ENCODE peak calls at places on chromosomes 2 and 18, in seven cellular contexts. One of them, this sample, is unnamed.

GRCh38 chr2:71250945-71251344 is 24.0 kb upstream of the PAIP2B start:
- DNase-seq in cardiac fibroblast: no peak
- DNase-seq in mesothelial cell of epicardium: no peak
- DNase-seq in GM10248: no peak
- DNase-seq in IMR-90: no peak
- DNase-seq in fibroblast of the aortic adventitia: no peak
- DNase-seq in upper lobe of right lung: no peak
- DNase-seq in this sample: no peak

GRCh38 chr2:173806761-173807160 is 158.4 kb downstream of the SP3 start:
- DNase-seq in cardiac fibroblast: peak
- DNase-seq in mesothelial cell of epicardium: no peak
- DNase-seq in GM10248: no peak
- DNase-seq in IMR-90: peak
- DNase-seq in fibroblast of the aortic adventitia: no peak
- DNase-seq in upper lobe of right lung: no peak
- DNase-seq in this sample: no peak

GRCh38 chr18:59744271-59744721 is 47.1 kb upstream of the CCBE1 start:
- DNase-seq in cardiac fibroblast: peak
- DNase-seq in mesothelial cell of epicardium: no peak
- DNase-seq in GM10248: no peak
- DNase-seq in IMR-90: peak
- DNase-seq in fibroblast of the aortic adventitia: peak
- DNase-seq in upper lobe of right lung: no peak
- DNase-seq in this sample: no peak

GRCh38 chr2:80020061-80020460 is 284.5 kb downstream of the LRRTM1 start:
- DNase-seq in cardiac fibroblast: no peak
- DNase-seq in mesothelial cell of epicardium: no peak
- DNase-seq in GM10248: no peak
- DNase-seq in IMR-90: peak
- DNase-seq in fibroblast of the aortic adventitia: no peak
- DNase-seq in upper lobe of right lung: no peak
- DNase-seq in this sample: no peak

GRCh38 chr2:133270550-133270949 is 297.7 kb downstream of the NCKAP5 start:
- DNase-seq in cardiac fibroblast: no peak
- DNase-seq in mesothelial cell of epicardium: no peak
- DNase-seq in GM10248: no peak
- DNase-seq in IMR-90: no peak
- DNase-seq in fibroblast of the aortic adventitia: no peak
- DNase-seq in upper lobe of right lung: no peak
- DNase-seq in this sample: no peak

GRCh38 chr2:175595139-175595538 is 406.9 kb downstream of the LNPK start:
- DNase-seq in cardiac fibroblast: no peak
- DNase-seq in mesothelial cell of epicardium: no peak
- DNase-seq in GM10248: no peak
- DNase-seq in IMR-90: no peak
- DNase-seq in fibroblast of the aortic adventitia: no peak
- DNase-seq in upper lobe of right lung: no peak
- DNase-seq in this sample: no peak

GRCh38 chr2:188676012-188676405 is 298.2 kb upstream of the COL3A1 start:
- DNase-seq in cardiac fibroblast: peak
- DNase-seq in mesothelial cell of epicardium: no peak
- DNase-seq in GM10248: no peak
- DNase-seq in IMR-90: peak
- DNase-seq in fibroblast of the aortic adventitia: peak
- DNase-seq in upper lobe of right lung: no peak
- DNase-seq in this sample: no peak

GRCh38 chr2:217691516-217691915 is 311.3 kb downstream of the TNS1 start:
- DNase-seq in cardiac fibroblast: no peak
- DNase-seq in mesothelial cell of epicardium: no peak
- DNase-seq in GM10248: no peak
- DNase-seq in IMR-90: no peak
- DNase-seq in fibroblast of the aortic adventitia: no peak
- DNase-seq in upper lobe of right lung: no peak
- DNase-seq in this sample: no peak

GRCh38 chr2:54384301-54385035 is 71.7 kb upstream of the SPTBN1 start:
- DNase-seq in cardiac fibroblast: no peak
- DNase-seq in mesothelial cell of epicardium: no peak
- DNase-seq in GM10248: no peak
- DNase-seq in IMR-90: no peak
- DNase-seq in fibroblast of the aortic adventitia: no peak
- DNase-seq in upper lobe of right lung: no peak
- DNase-seq in this sample: no peak

GRCh38 chr2:169131587-169132512 is 62.5 kb downstream of the DHRS9 start:
- DNase-seq in cardiac fibroblast: peak
- DNase-seq in mesothelial cell of epicardium: no peak
- DNase-seq in GM10248: peak
- DNase-seq in IMR-90: peak
- DNase-seq in fibroblast of the aortic adventitia: peak
- DNase-seq in upper lobe of right lung: no peak
- DNase-seq in this sample: no peak

GRCh38 chr2:677056-677949 is at the start of gene TMEM18:
- DNase-seq in cardiac fibroblast: peak
- DNase-seq in mesothelial cell of epicardium: no peak
- DNase-seq in GM10248: peak
- DNase-seq in IMR-90: peak
- DNase-seq in fibroblast of the aortic adventitia: peak
- DNase-seq in upper lobe of right lung: no peak
- DNase-seq in this sample: peak

GRCh38 chr18:13070460-13070859 is 79.3 kb downstream of the CEP192 start:
- DNase-seq in cardiac fibroblast: peak
- DNase-seq in mesothelial cell of epicardium: no peak
- DNase-seq in GM10248: no peak
- DNase-seq in IMR-90: peak
- DNase-seq in fibroblast of the aortic adventitia: peak
- DNase-seq in upper lobe of right lung: no peak
- DNase-seq in this sample: no peak

GRCh38 chr2:120916446-120916845 is 180.8 kb downstream of the GLI2 start:
- DNase-seq in cardiac fibroblast: no peak
- DNase-seq in mesothelial cell of epicardium: no peak
- DNase-seq in GM10248: no peak
- DNase-seq in IMR-90: no peak
- DNase-seq in fibroblast of the aortic adventitia: no peak
- DNase-seq in upper lobe of right lung: no peak
- DNase-seq in this sample: no peak

GRCh38 chr2:120912101-120912985 is 176.7 kb downstream of the GLI2 start:
- DNase-seq in cardiac fibroblast: peak
- DNase-seq in mesothelial cell of epicardium: no peak
- DNase-seq in GM10248: no peak
- DNase-seq in IMR-90: peak
- DNase-seq in fibroblast of the aortic adventitia: peak
- DNase-seq in upper lobe of right lung: peak
- DNase-seq in this sample: peak

GRCh38 chr2:120913972-120914838 is 178.5 kb downstream of the GLI2 start:
- DNase-seq in cardiac fibroblast: no peak
- DNase-seq in mesothelial cell of epicardium: no peak
- DNase-seq in GM10248: no peak
- DNase-seq in IMR-90: no peak
- DNase-seq in fibroblast of the aortic adventitia: no peak
- DNase-seq in upper lobe of right lung: no peak
- DNase-seq in this sample: no peak

GRCh38 chr2:120915670-120916069 is 180.0 kb downstream of the GLI2 start:
- DNase-seq in cardiac fibroblast: no peak
- DNase-seq in mesothelial cell of epicardium: no peak
- DNase-seq in GM10248: no peak
- DNase-seq in IMR-90: peak
- DNase-seq in fibroblast of the aortic adventitia: peak
- DNase-seq in upper lobe of right lung: no peak
- DNase-seq in this sample: no peak

GRCh38 chr2:120914839-120915521 is 179.3 kb downstream of the GLI2 start:
- DNase-seq in cardiac fibroblast: peak
- DNase-seq in mesothelial cell of epicardium: no peak
- DNase-seq in GM10248: no peak
- DNase-seq in IMR-90: peak
- DNase-seq in fibroblast of the aortic adventitia: peak
- DNase-seq in upper lobe of right lung: peak
- DNase-seq in this sample: no peak
- TF ChIP-seq CTCF in cardiac fibroblast: no peak
- TF ChIP-seq CTCF in mesothelial cell of epicardium: no peak
- TF ChIP-seq CTCF in GM10248: no peak
- TF ChIP-seq CTCF in IMR-90: no peak
- TF ChIP-seq CTCF in fibroblast of the aortic adventitia: no peak
- TF ChIP-seq CTCF in upper lobe of right lung: peak
- TF ChIP-seq CTCF in this sample: no peak

DNA sequence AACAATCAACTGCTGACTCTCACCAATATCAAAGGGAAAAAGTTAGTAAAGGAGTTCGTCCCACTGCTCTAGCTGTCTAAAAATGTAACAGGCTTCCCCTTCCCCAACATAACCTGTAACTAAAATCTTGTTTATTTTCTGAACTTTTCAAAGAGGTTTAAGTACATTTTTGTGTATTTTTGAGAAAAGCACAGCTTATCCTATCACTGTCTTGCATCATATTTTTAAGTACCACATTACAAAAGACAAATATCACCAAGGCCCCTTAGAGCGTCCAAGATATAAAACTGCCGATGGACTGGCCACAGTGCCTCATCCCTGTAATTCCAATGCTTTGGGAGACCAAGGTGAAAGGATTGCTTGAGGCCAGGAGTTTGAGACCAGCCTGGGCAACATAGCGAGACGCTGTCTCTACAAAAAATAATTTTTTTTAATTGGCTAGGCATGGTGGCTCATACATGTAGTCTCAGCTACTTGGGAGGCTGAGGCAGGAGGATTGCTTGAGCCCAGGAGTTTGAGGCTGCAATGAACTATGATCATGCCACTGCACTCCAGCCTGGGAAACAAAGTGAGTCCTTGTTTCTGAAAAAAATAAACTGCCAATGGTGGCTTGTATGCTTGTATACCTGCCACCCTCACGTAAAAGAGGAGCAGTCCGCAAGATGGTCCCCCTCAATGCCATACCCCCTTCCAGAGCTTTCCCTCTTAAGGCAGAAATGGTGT is 21.2 kb upstream of the LAPTM4A start:
- DNase-seq in cardiac fibroblast: no peak
- DNase-seq in mesothelial cell of epicardium: no peak
- DNase-seq in GM10248: no peak
- DNase-seq in IMR-90: no peak
- DNase-seq in fibroblast of the aortic adventitia: peak
- DNase-seq in upper lobe of right lung: no peak
- DNase-seq in this sample: no peak
- TF ChIP-seq CTCF in cardiac fibroblast: no peak
- TF ChIP-seq CTCF in mesothelial cell of epicardium: no peak
- TF ChIP-seq CTCF in GM10248: no peak
- TF ChIP-seq CTCF in IMR-90: no peak
- TF ChIP-seq CTCF in fibroblast of the aortic adventitia: no peak
- TF ChIP-seq CTCF in upper lobe of right lung: no peak
- TF ChIP-seq CTCF in this sample: no peak

GRCh38 chr2:164913011-164913410 is 42.3 kb downstream of the SLC38A11 start:
- DNase-seq in cardiac fibroblast: no peak
- DNase-seq in mesothelial cell of epicardium: no peak
- DNase-seq in GM10248: no peak
- DNase-seq in IMR-90: no peak
- DNase-seq in fibroblast of the aortic adventitia: no peak
- DNase-seq in upper lobe of right lung: no peak
- DNase-seq in this sample: no peak

GRCh38 chr2:164910091-164910899 is 45.0 kb downstream of the SLC38A11 start:
- DNase-seq in cardiac fibroblast: peak
- DNase-seq in mesothelial cell of epicardium: no peak
- DNase-seq in GM10248: no peak
- DNase-seq in IMR-90: peak
- DNase-seq in fibroblast of the aortic adventitia: peak
- DNase-seq in upper lobe of right lung: no peak
- DNase-seq in this sample: no peak

GRCh38 chr2:164917296-164917903 is 37.9 kb downstream of the SLC38A11 start:
- DNase-seq in cardiac fibroblast: peak
- DNase-seq in mesothelial cell of epicardium: no peak
- DNase-seq in GM10248: no peak
- DNase-seq in IMR-90: peak
- DNase-seq in fibroblast of the aortic adventitia: peak
- DNase-seq in upper lobe of right lung: no peak
- DNase-seq in this sample: peak

GRCh38 chr2:164911832-164912231 is 43.5 kb downstream of the SLC38A11 start:
- DNase-seq in cardiac fibroblast: peak
- DNase-seq in mesothelial cell of epicardium: no peak
- DNase-seq in GM10248: no peak
- DNase-seq in IMR-90: no peak
- DNase-seq in fibroblast of the aortic adventitia: no peak
- DNase-seq in upper lobe of right lung: no peak
- DNase-seq in this sample: no peak

DNA sequence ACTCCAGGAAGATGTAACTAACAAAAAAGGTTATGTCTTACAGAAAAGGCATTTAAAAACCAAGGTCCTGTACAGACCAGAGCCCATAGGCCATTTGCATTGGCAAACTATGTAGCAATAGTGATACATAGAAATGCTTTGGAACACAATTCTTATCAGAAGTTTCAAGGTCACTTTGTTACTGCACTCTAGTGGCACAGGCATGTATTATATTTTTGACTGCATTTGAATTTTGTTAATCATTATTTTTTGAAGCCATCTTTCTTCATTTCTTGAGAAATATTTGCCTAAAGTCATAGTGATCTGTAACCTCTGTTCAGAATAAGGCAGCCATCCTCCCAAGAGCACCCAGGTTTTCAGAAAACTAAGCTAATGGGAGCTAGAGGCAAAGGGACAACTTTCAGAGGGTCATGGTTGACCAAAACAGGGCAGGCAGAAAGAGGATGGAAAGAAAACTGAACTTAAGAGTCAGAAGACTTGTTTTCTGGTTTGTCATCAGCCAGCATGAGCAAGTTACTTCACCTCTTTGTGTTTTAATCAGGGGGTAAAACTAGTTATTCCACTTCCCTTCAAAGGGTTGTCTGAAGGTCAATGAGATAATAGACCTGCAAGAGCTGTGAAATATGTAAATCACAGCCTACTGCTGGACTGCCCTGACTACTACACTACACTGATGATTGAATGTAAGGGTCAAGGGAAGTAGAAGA is 41.5 kb downstream of the SLC38A11 start:
- DNase-seq in cardiac fibroblast: peak
- DNase-seq in mesothelial cell of epicardium: no peak
- DNase-seq in GM10248: no peak
- DNase-seq in IMR-90: peak
- DNase-seq in fibroblast of the aortic adventitia: peak
- DNase-seq in upper lobe of right lung: no peak
- DNase-seq in this sample: no peak
- TF ChIP-seq CTCF in cardiac fibroblast: peak
- TF ChIP-seq CTCF in mesothelial cell of epicardium: peak
- TF ChIP-seq CTCF in GM10248: no peak
- TF ChIP-seq CTCF in IMR-90: peak
- TF ChIP-seq CTCF in fibroblast of the aortic adventitia: peak
- TF ChIP-seq CTCF in upper lobe of right lung: peak
- TF ChIP-seq CTCF in this sample: peak

GRCh38 chr2:219022616-219023015 is 18.7 kb downstream of the CFAP65 start:
- DNase-seq in cardiac fibroblast: no peak
- DNase-seq in mesothelial cell of epicardium: no peak
- DNase-seq in GM10248: no peak
- DNase-seq in IMR-90: no peak
- DNase-seq in fibroblast of the aortic adventitia: no peak
- DNase-seq in upper lobe of right lung: peak
- DNase-seq in this sample: no peak

GRCh38 chr2:219022041-219022440 is 19.3 kb downstream of the CFAP65 start:
- DNase-seq in cardiac fibroblast: no peak
- DNase-seq in mesothelial cell of epicardium: no peak
- DNase-seq in GM10248: no peak
- DNase-seq in IMR-90: no peak
- DNase-seq in fibroblast of the aortic adventitia: no peak
- DNase-seq in upper lobe of right lung: no peak
- DNase-seq in this sample: no peak

GRCh38 chr2:219025637-219026585 is 15.4 kb downstream of the CFAP65 start:
- DNase-seq in cardiac fibroblast: no peak
- DNase-seq in mesothelial cell of epicardium: no peak
- DNase-seq in GM10248: no peak
- DNase-seq in IMR-90: no peak
- DNase-seq in fibroblast of the aortic adventitia: no peak
- DNase-seq in upper lobe of right lung: no peak
- DNase-seq in this sample: no peak

GRCh38 chr2:219023045-219023605 is 18.2 kb downstream of the CFAP65 start:
- DNase-seq in cardiac fibroblast: no peak
- DNase-seq in mesothelial cell of epicardium: no peak
- DNase-seq in GM10248: no peak
- DNase-seq in IMR-90: no peak
- DNase-seq in fibroblast of the aortic adventitia: no peak
- DNase-seq in upper lobe of right lung: peak
- DNase-seq in this sample: no peak

GRCh38 chr2:219024059-219024458 is 17.3 kb downstream of the CFAP65 start:
- DNase-seq in cardiac fibroblast: no peak
- DNase-seq in mesothelial cell of epicardium: no peak
- DNase-seq in GM10248: no peak
- DNase-seq in IMR-90: no peak
- DNase-seq in fibroblast of the aortic adventitia: no peak
- DNase-seq in upper lobe of right lung: peak
- DNase-seq in this sample: no peak
- TF ChIP-seq CTCF in cardiac fibroblast: no peak
- TF ChIP-seq CTCF in mesothelial cell of epicardium: no peak
- TF ChIP-seq CTCF in GM10248: no peak
- TF ChIP-seq CTCF in IMR-90: no peak
- TF ChIP-seq CTCF in fibroblast of the aortic adventitia: no peak
- TF ChIP-seq CTCF in upper lobe of right lung: no peak
- TF ChIP-seq CTCF in this sample: no peak